ENCODE peak calls at places on chromosomes 3 and 15, in four cellular contexts. One of them, this sample, is unnamed. For H3K27me3 and H3K9me3, the result is how much of the 10 kb centered on the place peaks cover.

GRCh38 chr3:197028711-197029510 is 706 bp downstream of the MELTF start:
- DNase-seq in IMR-90: no peak
- DNase-seq in MM.1S: no peak
- DNase-seq in fibroblast of lung: no peak
- DNase-seq in this sample: peak

GRCh38 chr15:81481326-81481725 is 107.3 kb upstream of the TMC3 start:
- DNase-seq in MM.1S: no peak
- DNase-seq in IMR-90: no peak
- DNase-seq in fibroblast of lung: no peak
- DNase-seq in this sample: no peak

GRCh38 chr3:36814071-36814717 is 49.8 kb upstream of the DCLK3 start:
- DNase-seq in IMR-90: no peak
- DNase-seq in MM.1S: no peak
- DNase-seq in fibroblast of lung: no peak
- DNase-seq in this sample: no peak

GRCh38 chr3:53970656-53971055 is 79.0 kb upstream of the SELENOK start:
- DNase-seq in fibroblast of lung: no peak
- DNase-seq in IMR-90: no peak
- DNase-seq in MM.1S: no peak
- DNase-seq in this sample: no peak

GRCh38 chr15:58966698-58967097 is 20.8 kb upstream of the RNF111 start:
- DNase-seq in fibroblast of lung: no peak
- DNase-seq in IMR-90: peak
- DNase-seq in MM.1S: no peak
- DNase-seq in this sample: no peak

GRCh38 chr3:71421475-71421819 is 162.1 kb downstream of the FOXP1 start:
- DNase-seq in fibroblast of lung: no peak
- DNase-seq in IMR-90: no peak
- DNase-seq in MM.1S: peak
- DNase-seq in this sample: no peak

GRCh38 chr3:126721246-126721645 is 17.2 kb downstream of the CHCHD6 start:
- DNase-seq in IMR-90: no peak
- DNase-seq in MM.1S: no peak
- DNase-seq in fibroblast of lung: no peak
- DNase-seq in this sample: no peak

GRCh38 chr15:100108346-100108745 is 233.4 kb downstream of the ADAMTS17 start:
- DNase-seq in fibroblast of lung: no peak
- DNase-seq in IMR-90: no peak
- DNase-seq in MM.1S: no peak
- DNase-seq in this sample: no peak

GRCh38 chr3:21914451-21914850 is 163.4 kb upstream of the ZNF385D start:
- DNase-seq in MM.1S: no peak
- DNase-seq in fibroblast of lung: peak
- DNase-seq in IMR-90: peak
- DNase-seq in this sample: peak

GRCh38 chr3:72086051-72086711 is 301.2 kb upstream of the PROK2 start:
- DNase-seq in IMR-90: peak
- DNase-seq in fibroblast of lung: peak
- DNase-seq in MM.1S: no peak
- DNase-seq in this sample: peak

DNA sequence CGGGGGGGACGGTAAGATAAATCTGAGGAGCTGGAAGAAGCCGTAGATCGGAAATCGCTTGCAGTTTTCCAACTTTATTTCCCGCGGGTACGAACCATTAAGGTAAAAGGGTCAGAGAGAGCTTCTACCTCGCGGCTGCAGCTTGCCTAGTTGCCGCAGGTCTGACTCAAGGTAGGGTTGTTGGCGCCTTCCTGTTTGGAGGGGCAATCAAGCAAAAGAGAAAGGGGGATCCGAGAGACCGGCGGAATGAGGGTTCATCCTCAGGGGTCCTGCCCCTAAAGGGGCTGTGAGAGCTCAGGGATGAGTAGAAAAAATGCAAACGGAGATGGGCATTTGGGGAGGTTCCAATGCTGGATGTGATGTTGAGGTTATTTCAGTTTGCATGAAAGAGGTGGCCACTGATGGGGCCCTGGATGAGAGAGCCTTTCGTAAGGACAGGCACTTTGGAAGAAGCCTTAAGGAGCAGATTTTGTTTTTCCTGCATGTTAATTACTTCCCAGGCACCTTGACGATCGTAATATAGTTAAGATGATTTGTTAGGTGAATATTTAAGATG is 265.4 kb downstream of the CGGBP1 start:
- DNase-seq in fibroblast of lung: no peak
- DNase-seq in MM.1S: no peak
- DNase-seq in IMR-90: no peak
- DNase-seq in this sample: no peak
- H3K9ac ChIP-seq in fibroblast of lung: no peak
- H3K9ac ChIP-seq in MM.1S: no peak
- H3K9ac ChIP-seq in IMR-90: no peak
- H3K9ac ChIP-seq in this sample: no peak

DNA sequence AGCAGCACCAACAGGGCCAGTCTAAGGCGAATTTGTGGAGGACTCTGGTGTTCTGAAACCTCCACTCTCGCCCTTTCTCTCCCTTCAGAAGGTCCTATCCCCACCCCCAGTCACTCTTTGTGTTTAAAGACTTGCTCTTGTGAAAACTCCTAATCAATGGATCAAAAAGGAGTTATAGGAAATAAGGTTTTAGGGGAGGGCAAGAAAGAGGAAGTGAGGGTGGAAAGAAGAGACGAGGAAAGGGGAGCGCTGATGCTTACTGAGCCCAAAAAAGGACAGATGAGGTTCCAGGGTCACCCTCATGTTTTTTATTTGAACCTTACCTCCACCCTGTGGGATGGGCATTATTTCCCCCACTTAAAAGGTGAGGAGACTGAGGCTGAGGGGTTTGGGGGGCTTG is 70.0 kb upstream of the SLC6A11 start:
- DNase-seq in fibroblast of lung: no peak
- DNase-seq in IMR-90: no peak
- DNase-seq in MM.1S: no peak
- DNase-seq in this sample: no peak
- H3K27me3 ChIP-seq in fibroblast of lung: under half
- H3K27me3 ChIP-seq in IMR-90: under half
- H3K27me3 ChIP-seq in MM.1S: half or more
- H3K27me3 ChIP-seq in this sample: half or more

GRCh38 chr3:178629430-178630178 is 93.4 kb downstream of the KCNMB2 start:
- DNase-seq in MM.1S: no peak
- DNase-seq in fibroblast of lung: no peak
- DNase-seq in IMR-90: no peak
- DNase-seq in this sample: no peak

GRCh38 chr3:178623666-178624255 is 87.5 kb downstream of the KCNMB2 start:
- DNase-seq in IMR-90: no peak
- DNase-seq in fibroblast of lung: peak
- DNase-seq in MM.1S: no peak
- DNase-seq in this sample: peak

DNA sequence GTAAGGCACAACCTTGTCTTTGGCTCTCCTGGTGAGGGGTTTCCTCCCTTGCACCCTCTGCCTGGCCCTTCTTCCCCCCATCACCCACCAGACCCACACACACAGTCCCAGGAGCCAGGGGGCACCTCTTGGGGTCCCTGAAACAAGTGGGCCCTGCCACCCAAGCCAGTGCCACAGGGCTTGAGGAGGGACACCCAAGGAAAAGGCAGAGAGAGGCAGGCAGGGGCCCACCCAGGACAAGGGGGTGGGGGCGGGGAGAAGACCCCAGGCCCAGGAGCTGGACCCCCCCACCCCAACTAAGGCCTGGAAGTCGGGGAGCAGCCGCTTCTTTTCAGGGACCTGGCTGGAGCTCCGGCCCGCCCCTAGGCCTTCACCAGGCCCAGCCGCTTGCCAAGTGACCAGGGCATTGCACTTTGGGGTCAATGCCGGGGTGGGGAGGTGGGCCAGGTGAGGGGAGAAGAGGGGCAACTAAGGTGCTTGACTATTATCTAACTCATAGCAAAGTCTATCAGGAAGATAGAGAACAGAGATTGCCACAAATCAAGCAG is 88.9 kb downstream of the KCNMB2 start:
- DNase-seq in IMR-90: no peak
- DNase-seq in MM.1S: no peak
- DNase-seq in fibroblast of lung: no peak
- DNase-seq in this sample: no peak
- H3K9me3 ChIP-seq in IMR-90: under half
- H3K9me3 ChIP-seq in MM.1S: under half
- H3K9me3 ChIP-seq in fibroblast of lung: under half
- H3K9me3 ChIP-seq in this sample: under half

GRCh38 chr3:187836848-187837770 is 91.8 kb upstream of the BCL6 start:
- DNase-seq in IMR-90: peak
- DNase-seq in fibroblast of lung: no peak
- DNase-seq in MM.1S: no peak
- DNase-seq in this sample: no peak
- H3K9ac ChIP-seq in IMR-90: no peak
- H3K9ac ChIP-seq in fibroblast of lung: no peak
- H3K9ac ChIP-seq in MM.1S: no peak
- H3K9ac ChIP-seq in this sample: no peak

GRCh38 chr15:66165856-66166255 is 87.7 kb downstream of the MEGF11 start:
- DNase-seq in MM.1S: no peak
- DNase-seq in IMR-90: no peak
- DNase-seq in fibroblast of lung: no peak
- DNase-seq in this sample: no peak

GRCh38 chr15:66170042-66170441 is 83.5 kb downstream of the MEGF11 start:
- DNase-seq in fibroblast of lung: no peak
- DNase-seq in MM.1S: no peak
- DNase-seq in IMR-90: no peak
- DNase-seq in this sample: no peak

GRCh38 chr15:66169023-66169422 is 84.5 kb downstream of the MEGF11 start:
- DNase-seq in fibroblast of lung: no peak
- DNase-seq in IMR-90: no peak
- DNase-seq in MM.1S: no peak
- DNase-seq in this sample: no peak

GRCh38 chr15:66169625-66170024 is 83.9 kb downstream of the MEGF11 start:
- DNase-seq in MM.1S: no peak
- DNase-seq in IMR-90: no peak
- DNase-seq in fibroblast of lung: no peak
- DNase-seq in this sample: no peak

DNA sequence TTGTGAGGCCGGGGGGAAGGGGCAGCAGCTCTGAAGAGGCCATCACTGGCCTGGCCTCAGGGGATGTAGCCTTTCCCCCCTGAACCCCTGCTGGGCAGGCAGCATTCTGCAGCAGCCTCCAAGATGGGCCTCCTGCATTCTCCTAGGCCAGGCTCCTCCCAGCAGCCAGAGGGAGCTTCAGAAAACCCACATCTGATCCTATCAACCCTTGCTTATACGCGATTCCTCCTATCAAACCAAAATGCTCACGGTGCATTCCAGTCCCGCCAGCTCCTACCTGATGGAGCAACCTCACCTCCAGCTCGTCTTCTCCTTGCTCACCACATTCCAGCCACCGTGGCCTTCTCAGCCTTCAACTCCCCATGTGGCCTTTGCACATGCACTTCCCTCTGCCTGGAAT is 85.7 kb downstream of the MEGF11 start:
- DNase-seq in fibroblast of lung: no peak
- DNase-seq in IMR-90: no peak
- DNase-seq in MM.1S: no peak
- DNase-seq in this sample: no peak
- H3K27me3 ChIP-seq in fibroblast of lung: under half
- H3K27me3 ChIP-seq in IMR-90: half or more
- H3K27me3 ChIP-seq in MM.1S: under half
- H3K27me3 ChIP-seq in this sample: half or more

GRCh38 chr15:27183182-27183581 is 212.2 kb downstream of the GABRG3 start:
- DNase-seq in fibroblast of lung: no peak
- DNase-seq in IMR-90: no peak
- DNase-seq in MM.1S: no peak
- DNase-seq in this sample: no peak

GRCh38 chr15:27175479-27176153 is 204.6 kb downstream of the GABRG3 start:
- DNase-seq in fibroblast of lung: no peak
- DNase-seq in IMR-90: no peak
- DNase-seq in MM.1S: no peak
- DNase-seq in this sample: no peak

GRCh38 chr15:27176785-27177406 is 205.9 kb downstream of the GABRG3 start:
- DNase-seq in IMR-90: no peak
- DNase-seq in fibroblast of lung: no peak
- DNase-seq in MM.1S: no peak
- DNase-seq in this sample: no peak

GRCh38 chr15:27179789-27180188 is 208.8 kb downstream of the GABRG3 start:
- DNase-seq in IMR-90: no peak
- DNase-seq in MM.1S: no peak
- DNase-seq in fibroblast of lung: no peak
- DNase-seq in this sample: no peak
- H3K9me3 ChIP-seq in IMR-90: under half
- H3K9me3 ChIP-seq in MM.1S: under half
- H3K9me3 ChIP-seq in fibroblast of lung: under half
- H3K9me3 ChIP-seq in this sample: under half

GRCh38 chr3:133874344-133874743 is 21.3 kb downstream of the RAB6B start:
- DNase-seq in IMR-90: peak
- DNase-seq in MM.1S: no peak
- DNase-seq in fibroblast of lung: no peak
- DNase-seq in this sample: no peak
- H3K9ac ChIP-seq in IMR-90: no peak
- H3K9ac ChIP-seq in MM.1S: no peak
- H3K9ac ChIP-seq in fibroblast of lung: no peak
- H3K9ac ChIP-seq in this sample: no peak